ENCODE peak calls at places on chromosomes 13 and 19, in six cellular contexts. H, B, N, C, E and T are unnamed samples.

GRCh38 chr13:75870397-75870801 is 234.3 kb downstream of the LMO7 start:
- DNase-seq in N (no peak), E (no peak), B (peak), H (no peak), C (peak), T (no peak)

GRCh38 chr19:38196948-38197656 is 26.9 kb downstream of the DPF1 start:
- DNase-seq in H (no peak), N (no peak), E (no peak), C (no peak), B (no peak), T (no peak)

GRCh38 chr13:24264976-24265375 is 44.4 kb upstream of the C1QTNF9 start:
- DNase-seq in N (no peak), C (no peak), H (no peak), E (no peak), B (no peak), T (no peak)

GRCh38 chr19:5718579-5719273 is 1.2 kb downstream of the LONP1 start:
- DNase-seq in N (peak), C (peak), H (no peak), B (no peak), E (no peak), T (no peak)

GRCh38 chr13:96677029-96677428 is 317.2 kb downstream of the OXGR1 start:
- DNase-seq in E (no peak), C (no peak), H (no peak), N (no peak), B (no peak), T (no peak)

GRCh38 chr19:6667114-6667627 is 2.8 kb downstream of the TNFSF14 start:
- DNase-seq in E (no peak), B (no peak), N (no peak), H (no peak), C (peak), T (no peak)

GRCh38 chr13:82758056-82758455 is 1124.2 kb downstream of the SLITRK1 start:
- DNase-seq in C (peak), H (no peak), E (no peak), N (no peak), B (peak), T (no peak)

GRCh38 chr13:73941752-73942151 is 192.5 kb downstream of the KLF12 start:
- DNase-seq in H (no peak), N (no peak), C (no peak), E (no peak), B (no peak), T (no peak)

GRCh38 chr19:34963531-34964406 is at the start of gene ZNF792:
- DNase-seq in N (peak), B (peak), H (no peak), C (peak), E (peak), T (peak)

GRCh38 chr13:93227280-93227905 is 786 bp downstream of the GPC6 start:
- DNase-seq in C (peak), E (no peak), H (no peak), B (peak), N (no peak), T (peak)

GRCh38 chr13:75946746-75947397 is 310.7 kb downstream of the LMO7 start:
- DNase-seq in B (no peak), N (no peak), C (no peak), H (no peak), E (no peak), T (no peak)

GRCh38 chr13:45744979-45745378 is 42.9 kb downstream of the CBY2 start:
- DNase-seq in N (no peak), E (no peak), H (no peak), C (no peak), B (no peak), T (no peak)

GRCh38 chr13:26021516-26021915 is 30.3 kb downstream of the SHISA2 start:
- DNase-seq in B (no peak), C (peak), H (no peak), N (no peak), E (no peak), T (no peak)

GRCh38 chr19:56403261-56403660 is 871 bp upstream of the ZNF583 start:
- DNase-seq in H (no peak), N (no peak), C (no peak), E (no peak), B (peak), T (no peak)

GRCh38 chr13:93080587-93080986 is 146.0 kb upstream of the GPC6 start:
- DNase-seq in N (no peak), E (no peak), C (peak), H (no peak), B (no peak), T (no peak)

GRCh38 chr13:94073006-94073744 is 406.3 kb downstream of the DCT start:
- DNase-seq in E (no peak), B (peak), H (no peak), N (no peak), C (peak), T (no peak)

GRCh38 chr19:48558018-48558684 is 6.2 kb downstream of the SULT2B1 start:
- DNase-seq in B (no peak), E (no peak), C (peak), H (no peak), N (peak), T (peak)

GRCh38 chr13:73825143-73825542 is 309.1 kb downstream of the KLF12 start:
- DNase-seq in C (no peak), B (no peak), H (no peak), E (no peak), N (no peak), T (no peak)

GRCh38 chr13:47087841-47088240 is 191.0 kb upstream of the HTR2A start:
- DNase-seq in B (no peak), H (no peak), C (no peak), E (no peak), N (no peak), T (no peak)

GRCh38 chr13:111280666-111281577 is 39.5 kb upstream of the TEX29 start:
- DNase-seq in B (no peak), C (no peak), N (no peak), H (no peak), E (no peak), T (no peak)

GRCh38 chr19:47109177-47109540 is 4.4 kb downstream of the ZC3H4 start:
- DNase-seq in N (no peak), H (no peak), E (no peak), B (no peak), C (no peak), T (no peak)

GRCh38 chr13:38542601-38543000 is 144.3 kb upstream of the FREM2 start:
- DNase-seq in H (no peak), N (no peak), B (no peak), E (no peak), C (peak), T (no peak)

GRCh38 chr13:104382941-104383340 is 1316.7 kb upstream of the SLC10A2 start:
- DNase-seq in B (no peak), E (no peak), H (no peak), C (no peak), N (no peak), T (no peak)

GRCh38 chr19:11034449-11035213 is 54.6 kb upstream of the LDLR start:
- DNase-seq in E (no peak), C (no peak), B (no peak), H (no peak), N (no peak), T (no peak)

GRCh38 chr13:44404261-44405139 is 30.9 kb downstream of the SERP2 start:
- DNase-seq in N (no peak), C (no peak), H (no peak), E (peak), B (no peak), T (no peak)

GRCh38 chr13:27125357-27126282 is 46.0 kb downstream of the USP12 start:
- DNase-seq in N (no peak), H (no peak), E (no peak), B (peak), C (no peak), T (no peak)

GRCh38 chr13:32733685-32734084 is 147.4 kb downstream of the PDS5B start:
- DNase-seq in N (no peak), E (no peak), H (no peak), B (no peak), C (no peak), T (no peak)

GRCh38 chr13:28128926-28129325 is 9.4 kb upstream of the PAN3 start:
- DNase-seq in C (no peak), N (no peak), H (no peak), E (no peak), B (no peak), T (no peak)

GRCh38 chr19:1102407-1103106 is 1.2 kb upstream of the GPX4 start:
- DNase-seq in C (peak), E (peak), B (no peak), N (peak), H (peak), T (no peak)

DNA sequence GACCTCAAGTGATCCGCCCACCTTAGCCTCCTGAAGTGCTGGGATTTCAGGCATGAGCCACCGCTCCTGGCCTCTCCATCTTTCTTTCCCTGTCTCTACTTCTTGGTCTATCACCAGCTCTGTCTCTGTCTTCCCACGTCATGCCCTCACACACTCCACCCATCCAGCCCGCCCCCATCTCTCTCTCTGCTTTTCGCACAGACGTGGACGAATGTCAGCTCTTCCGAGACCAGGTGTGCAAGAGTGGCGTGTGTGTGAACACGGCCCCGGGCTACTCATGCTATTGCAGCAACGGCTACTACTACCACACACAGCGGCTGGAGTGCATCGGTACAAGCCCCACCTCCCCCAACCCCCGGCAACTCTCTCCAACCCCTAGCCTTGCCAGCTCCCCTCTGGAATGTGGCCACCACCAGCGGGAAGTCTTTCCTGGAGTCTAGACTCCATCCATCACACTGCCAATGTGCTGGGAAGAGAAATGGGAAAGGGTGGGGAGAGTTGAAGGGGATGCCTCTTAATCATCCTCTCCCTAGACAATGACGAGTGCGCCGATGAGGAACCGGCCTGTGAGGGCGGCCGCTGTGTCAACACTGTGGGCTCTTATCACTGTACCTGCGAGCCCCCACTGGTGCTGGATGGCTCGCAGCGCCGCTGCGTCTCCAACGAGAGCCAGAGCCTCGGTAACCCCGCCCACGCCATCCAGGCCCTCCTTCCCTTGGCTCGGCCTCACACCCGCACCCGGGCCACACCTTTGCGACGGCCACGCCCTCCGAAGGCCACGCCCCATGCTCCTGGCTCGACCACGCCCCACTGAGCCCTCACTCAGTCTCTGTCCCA is 22.5 kb downstream of the LTBP4 start:
- DNase-seq in E (no peak), B (peak), N (peak), C (peak), H (no peak), T (no peak)
- TF ChIP-seq CTCF in E (no peak), B (no peak), N (no peak), C (no peak), H (no peak), T (no peak)

GRCh38 chr13:114151565-114152284 is 19.3 kb upstream of the RASA3 start:
- DNase-seq in H (no peak), C (peak), B (peak), N (peak), E (peak), T (peak)
- H3K27ac ChIP-seq in H (no peak), C (no peak), B (no peak), N (no peak), E (peak), T (no peak)

GRCh38 chr13:65660696-65661095 is 1569.4 kb downstream of the PCDH9 start:
- DNase-seq in B (no peak), E (no peak), H (no peak), C (no peak), N (no peak), T (no peak)

GRCh38 chr13:65653548-65654078 is 1576.5 kb downstream of the PCDH9 start:
- DNase-seq in E (no peak), N (no peak), B (no peak), H (no peak), C (no peak), T (no peak)

DNA sequence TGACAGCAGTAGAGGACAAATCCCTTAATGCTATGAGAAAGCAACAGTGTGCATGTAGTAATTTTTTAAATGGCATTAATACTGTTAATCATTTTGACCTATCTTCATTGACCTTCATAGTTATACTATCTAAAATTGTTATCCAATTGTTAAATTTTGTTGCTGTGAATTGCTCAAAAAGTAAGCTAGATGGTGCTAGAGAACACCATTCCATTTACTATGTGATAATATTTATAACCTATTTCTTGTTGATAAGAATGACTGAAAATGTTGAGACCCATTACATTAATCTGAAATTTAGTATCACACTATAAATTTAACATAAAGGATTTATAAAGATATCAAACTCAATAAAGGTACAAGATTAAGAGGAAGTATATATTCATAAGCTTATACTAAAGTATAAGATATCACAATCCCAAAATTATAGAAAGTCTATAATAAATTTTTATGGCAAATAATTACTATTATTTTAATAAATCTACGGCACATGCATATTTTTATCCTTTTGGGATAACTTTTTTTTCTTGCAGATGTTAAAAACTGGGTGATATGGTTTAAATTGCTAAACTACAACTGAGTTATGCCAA is 1573.3 kb downstream of the PCDH9 start:
- DNase-seq in N (no peak), B (no peak), H (no peak), E (no peak), C (peak), T (no peak)
- TF ChIP-seq CTCF in N (peak), B (peak), H (peak), E (no peak), C (peak), T (peak)

GRCh38 chr19:7868671-7869452 is 5.3 kb downstream of the PRR36 start:
- DNase-seq in B (peak), C (peak), E (peak), H (no peak), N (peak), T (peak)
- H3K27ac ChIP-seq in B (peak), C (peak), E (peak), H (no peak), N (peak), T (no peak)

DNA sequence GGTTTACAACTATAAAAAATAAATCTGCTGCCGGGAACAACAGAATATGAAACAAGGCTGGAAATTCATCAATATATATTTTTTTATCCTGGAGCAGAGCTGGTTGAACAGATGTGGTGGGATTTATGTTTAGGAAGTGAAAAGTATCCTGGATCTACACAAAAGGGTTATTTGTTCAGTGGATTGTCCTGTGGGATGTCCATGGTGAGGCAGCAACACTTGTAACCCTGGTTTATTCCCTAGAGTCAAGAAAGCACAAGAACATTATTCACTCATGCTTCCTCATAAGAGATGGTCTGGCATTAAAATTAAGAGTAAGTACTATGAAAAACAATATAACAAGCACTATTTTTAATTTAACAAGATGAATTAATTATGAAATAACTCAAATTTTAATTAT is 46.0 kb downstream of the PRR20E start:
- DNase-seq in C (no peak), H (no peak), B (no peak), E (no peak), N (no peak), T (no peak)
- TF ChIP-seq CTCF in C (no peak), H (no peak), B (no peak), E (no peak), N (no peak), T (no peak)

GRCh38 chr13:49829715-49830114 is 37.2 kb upstream of the KPNA3 start:
- DNase-seq in E (no peak), H (no peak), B (no peak), N (no peak), C (no peak), T (no peak)
- H3K27ac ChIP-seq in E (no peak), H (no peak), B (no peak), N (no peak), C (no peak), T (no peak)

GRCh38 chr19:2488942-2489731 is 13.2 kb downstream of the GADD45B start:
- DNase-seq in H (no peak), E (no peak), C (peak), N (peak), B (peak), T (peak)
- TF ChIP-seq CTCF in H (peak), E (no peak), C (no peak), N (no peak), B (no peak), T (no peak)

GRCh38 chr19:23762548-23762883 is 3.8 kb upstream of the ZNF681 start:
- DNase-seq in N (no peak), C (no peak), H (peak), E (no peak), B (no peak), T (no peak)
- H3K27ac ChIP-seq in N (peak), C (peak), H (peak), E (peak), B (peak), T (no peak)

GRCh38 chr19:7869453-7869909 is 4.7 kb downstream of the PRR36 start:
- DNase-seq in E (peak), H (no peak), B (peak), C (peak), N (peak), T (peak)
- TF ChIP-seq CTCF in E (no peak), H (no peak), B (no peak), C (peak), N (no peak), T (no peak)